ENCODE peak calls at places on chromosomes 6 and 20, in seven cellular contexts. One of them, this sample, is unnamed.
A peak's percentile ranks its signal among the peaks of the same experiment; 100 is the strongest.

GRCh38 chr6:50602191-50602810 is 111.0 kb upstream of the TFAP2D start:
- DNase-seq in esophagus squamous epithelium: no peak
- DNase-seq in NCI-H2081: peak; percentile 3
- DNase-seq in AG09309: no peak
- DNase-seq in foreskin fibroblast: peak; percentile 2
- DNase-seq in endothelial cell: peak; percentile 30
- DNase-seq in upper lobe of right lung: no peak
- DNase-seq in this sample: peak; percentile 25

GRCh38 chr6:168136622-168137021 is 57.6 kb upstream of the FRMD1 start:
- DNase-seq in endothelial cell: no peak
- DNase-seq in AG09309: no peak
- DNase-seq in NCI-H2081: no peak
- DNase-seq in upper lobe of right lung: no peak
- DNase-seq in esophagus squamous epithelium: no peak
- DNase-seq in foreskin fibroblast: no peak
- DNase-seq in this sample: no peak

GRCh38 chr20:35311822-35312221 is 19.6 kb upstream of the FAM83C start:
- DNase-seq in AG09309: no peak
- DNase-seq in foreskin fibroblast: no peak
- DNase-seq in esophagus squamous epithelium: no peak
- DNase-seq in upper lobe of right lung: no peak
- DNase-seq in NCI-H2081: peak; percentile 66
- DNase-seq in endothelial cell: no peak
- DNase-seq in this sample: no peak

GRCh38 chr6:67102743-67103142 is 1395.7 kb upstream of the EYS start:
- DNase-seq in AG09309: no peak
- DNase-seq in foreskin fibroblast: peak; percentile 10
- DNase-seq in upper lobe of right lung: no peak
- DNase-seq in endothelial cell: no peak
- DNase-seq in NCI-H2081: no peak
- DNase-seq in esophagus squamous epithelium: no peak
- DNase-seq in this sample: no peak

GRCh38 chr20:61931476-61932198 is 134.0 kb downstream of the TAF4 start:
- DNase-seq in foreskin fibroblast: no peak
- DNase-seq in upper lobe of right lung: peak; percentile 22
- DNase-seq in AG09309: no peak
- DNase-seq in esophagus squamous epithelium: no peak
- DNase-seq in endothelial cell: no peak
- DNase-seq in NCI-H2081: no peak
- DNase-seq in this sample: no peak

GRCh38 chr20:48339147-48339985 is 488.4 kb downstream of the PREX1 start:
- DNase-seq in foreskin fibroblast: peak; percentile 37
- DNase-seq in AG09309: no peak
- DNase-seq in NCI-H2081: no peak
- DNase-seq in upper lobe of right lung: no peak
- DNase-seq in endothelial cell: no peak
- DNase-seq in esophagus squamous epithelium: no peak
- DNase-seq in this sample: no peak

GRCh38 chr6:149032599-149033405 is 284.7 kb upstream of the TAB2 start:
- DNase-seq in AG09309: peak; percentile 93
- DNase-seq in upper lobe of right lung: no peak
- DNase-seq in esophagus squamous epithelium: no peak
- DNase-seq in foreskin fibroblast: peak; percentile 78
- DNase-seq in endothelial cell: no peak
- DNase-seq in NCI-H2081: no peak
- DNase-seq in this sample: no peak

GRCh38 chr6:50707652-50708325 is 5.5 kb upstream of the TFAP2D start:
- DNase-seq in upper lobe of right lung: no peak
- DNase-seq in foreskin fibroblast: no peak
- DNase-seq in NCI-H2081: no peak
- DNase-seq in endothelial cell: peak; percentile 32
- DNase-seq in AG09309: no peak
- DNase-seq in esophagus squamous epithelium: no peak
- DNase-seq in this sample: no peak

GRCh38 chr6:79436232-79436631 is 101.0 kb downstream of the LCA5 start:
- DNase-seq in AG09309: no peak
- DNase-seq in esophagus squamous epithelium: no peak
- DNase-seq in foreskin fibroblast: no peak
- DNase-seq in NCI-H2081: no peak
- DNase-seq in upper lobe of right lung: no peak
- DNase-seq in endothelial cell: no peak
- DNase-seq in this sample: no peak

GRCh38 chr20:57322476-57322875 is 7.1 kb upstream of the SPO11 start:
- DNase-seq in AG09309: no peak
- DNase-seq in esophagus squamous epithelium: no peak
- DNase-seq in foreskin fibroblast: no peak
- DNase-seq in upper lobe of right lung: no peak
- DNase-seq in endothelial cell: no peak
- DNase-seq in NCI-H2081: no peak
- DNase-seq in this sample: no peak

GRCh38 chr6:72533601-72534000 is 88.3 kb upstream of the KCNQ5 start:
- DNase-seq in NCI-H2081: no peak
- DNase-seq in esophagus squamous epithelium: no peak
- DNase-seq in AG09309: no peak
- DNase-seq in upper lobe of right lung: no peak
- DNase-seq in endothelial cell: no peak
- DNase-seq in foreskin fibroblast: peak; percentile 7
- DNase-seq in this sample: no peak

GRCh38 chr6:128173290-128173689 is 272.4 kb upstream of the THEMIS start:
- DNase-seq in endothelial cell: no peak
- DNase-seq in upper lobe of right lung: no peak
- DNase-seq in esophagus squamous epithelium: no peak
- DNase-seq in AG09309: no peak
- DNase-seq in NCI-H2081: no peak
- DNase-seq in foreskin fibroblast: no peak
- DNase-seq in this sample: no peak

GRCh38 chr6:51855310-51856082 is 231.9 kb downstream of the PKHD1 start:
- DNase-seq in AG09309: peak; percentile 10
- DNase-seq in upper lobe of right lung: no peak
- DNase-seq in esophagus squamous epithelium: no peak
- DNase-seq in foreskin fibroblast: peak; percentile 1
- DNase-seq in endothelial cell: peak; percentile 57
- DNase-seq in NCI-H2081: peak; percentile 76
- DNase-seq in this sample: peak; percentile 75

GRCh38 chr6:21739838-21740237 is 146.3 kb downstream of the SOX4 start:
- DNase-seq in esophagus squamous epithelium: no peak
- DNase-seq in endothelial cell: no peak
- DNase-seq in NCI-H2081: no peak
- DNase-seq in foreskin fibroblast: no peak
- DNase-seq in AG09309: no peak
- DNase-seq in upper lobe of right lung: no peak
- DNase-seq in this sample: no peak

GRCh38 chr6:21752054-21752811 is 158.7 kb downstream of the SOX4 start:
- DNase-seq in esophagus squamous epithelium: no peak
- DNase-seq in AG09309: no peak
- DNase-seq in endothelial cell: no peak
- DNase-seq in foreskin fibroblast: no peak
- DNase-seq in upper lobe of right lung: no peak
- DNase-seq in NCI-H2081: no peak
- DNase-seq in this sample: no peak

GRCh38 chr6:43883698-43884659 is 114.0 kb downstream of the VEGFA start:
- DNase-seq in upper lobe of right lung: peak; percentile 53
- DNase-seq in AG09309: no peak
- DNase-seq in esophagus squamous epithelium: no peak
- DNase-seq in endothelial cell: no peak
- DNase-seq in NCI-H2081: no peak
- DNase-seq in foreskin fibroblast: no peak
- DNase-seq in this sample: no peak

GRCh38 chr6:9504191-9504590 is 910.7 kb downstream of the TFAP2A start:
- DNase-seq in foreskin fibroblast: no peak
- DNase-seq in upper lobe of right lung: no peak
- DNase-seq in esophagus squamous epithelium: no peak
- DNase-seq in AG09309: no peak
- DNase-seq in endothelial cell: no peak
- DNase-seq in NCI-H2081: peak; percentile 97
- DNase-seq in this sample: peak; percentile 88

GRCh38 chr20:25209911-25210310 is 14.4 kb downstream of the ENTPD6 start:
- DNase-seq in AG09309: no peak
- DNase-seq in esophagus squamous epithelium: no peak
- DNase-seq in upper lobe of right lung: no peak
- DNase-seq in foreskin fibroblast: no peak
- DNase-seq in NCI-H2081: no peak
- DNase-seq in endothelial cell: no peak
- DNase-seq in this sample: no peak

GRCh38 chr20:60037120-60037499 is 78.9 kb downstream of the CDH26 start:
- DNase-seq in esophagus squamous epithelium: no peak
- DNase-seq in AG09309: no peak
- DNase-seq in upper lobe of right lung: no peak
- DNase-seq in NCI-H2081: no peak
- DNase-seq in endothelial cell: no peak
- DNase-seq in foreskin fibroblast: peak; percentile 31
- DNase-seq in this sample: no peak

GRCh38 chr6:159915397-159915796 is 24.6 kb downstream of the MAS1 start:
- DNase-seq in esophagus squamous epithelium: no peak
- DNase-seq in AG09309: no peak
- DNase-seq in endothelial cell: no peak
- DNase-seq in NCI-H2081: no peak
- DNase-seq in foreskin fibroblast: no peak
- DNase-seq in upper lobe of right lung: no peak
- DNase-seq in this sample: no peak

GRCh38 chr20:56244259-56244658 is 4.3 kb upstream of the MC3R start:
- DNase-seq in upper lobe of right lung: no peak
- DNase-seq in NCI-H2081: no peak
- DNase-seq in AG09309: no peak
- DNase-seq in esophagus squamous epithelium: no peak
- DNase-seq in foreskin fibroblast: no peak
- DNase-seq in endothelial cell: no peak
- DNase-seq in this sample: no peak

GRCh38 chr6:70281923-70282902 is 20.7 kb downstream of the COL9A1 start:
- DNase-seq in foreskin fibroblast: no peak
- DNase-seq in endothelial cell: peak; percentile 39
- DNase-seq in esophagus squamous epithelium: no peak
- DNase-seq in NCI-H2081: no peak
- DNase-seq in upper lobe of right lung: no peak
- DNase-seq in AG09309: no peak
- DNase-seq in this sample: no peak

GRCh38 chr20:35339007-35339406 is 46.8 kb upstream of the FAM83C start:
- DNase-seq in endothelial cell: no peak
- DNase-seq in upper lobe of right lung: no peak
- DNase-seq in esophagus squamous epithelium: no peak
- DNase-seq in foreskin fibroblast: peak; percentile 92
- DNase-seq in AG09309: peak; percentile 84
- DNase-seq in NCI-H2081: no peak
- DNase-seq in this sample: no peak

GRCh38 chr6:9250852-9251251 is 815.5 kb upstream of the SLC35B3 start:
- DNase-seq in esophagus squamous epithelium: no peak
- DNase-seq in endothelial cell: peak; percentile 53
- DNase-seq in AG09309: peak; percentile 20
- DNase-seq in NCI-H2081: peak; percentile 92
- DNase-seq in upper lobe of right lung: no peak
- DNase-seq in foreskin fibroblast: peak; percentile 8
- DNase-seq in this sample: peak; percentile 43

This sample was measured in NCI-H1417.